ENCODE peak calls at places on chromosomes 6 and 20, in seven cellular contexts. J is HCT116, C is HL-60, H is breast epithelium, V is prostate gland, Y is stomach, L is K562. F is an unnamed sample.

GRCh38 chr20:42895062-42895461 is 294.6 kb downstream of the PTPRT start:
- DNase-seq in J (no peak), C (no peak), H (no peak), V (no peak), Y (no peak), L (no peak), F (no peak)

GRCh38 chr6:170037541-170038250 is 253.2 kb downstream of the DLL1 start:
- DNase-seq in J (no peak), C (no peak), H (peak; percentile 28), V (no peak), Y (peak; percentile 31), L (no peak), F (no peak)

GRCh38 chr20:3318226-3318884 is 79.4 kb upstream of the SLC4A11 start:
- DNase-seq in J (no peak), C (no peak), H (no peak), V (no peak), Y (no peak), L (no peak), F (no peak)

GRCh38 chr6:52576392-52577021 is 353 bp downstream of the TRAM2 start:
- DNase-seq in J (peak; percentile 65), C (peak; percentile 33), H (peak; percentile 56), V (no peak), Y (peak; percentile 54), L (peak; percentile 78), F (no peak)

GRCh38 chr6:104688283-104688969 is 171.3 kb downstream of the HACE1 start:
- DNase-seq in J (no peak), C (no peak), H (no peak), V (no peak), Y (no peak), L (no peak), F (no peak)

GRCh38 chr6:85637579-85637978 is 5.1 kb downstream of the SYNCRIP start:
- DNase-seq in J (no peak), C (no peak), H (no peak), V (no peak), Y (no peak), L (no peak), F (no peak)

GRCh38 chr6:87482382-87482781 is 9.6 kb downstream of the SLC35A1 start:
- DNase-seq in J (no peak), C (peak; percentile 80), H (no peak), V (no peak), Y (no peak), L (no peak), F (no peak)

GRCh38 chr6:1759877-1760276 is 150.2 kb downstream of the FOXC1 start:
- DNase-seq in J (no peak), C (no peak), H (no peak), V (no peak), Y (no peak), L (no peak), F (no peak)

GRCh38 chr6:144062757-144063156 is 32.6 kb downstream of the SF3B5 start:
- DNase-seq in J (no peak), C (no peak), H (no peak), V (no peak), Y (no peak), L (no peak), F (no peak)

GRCh38 chr6:38337819-38338465 is 301.8 kb downstream of the BTBD9 start:
- DNase-seq in J (peak; percentile 55), C (no peak), H (no peak), V (no peak), Y (no peak), L (no peak), F (no peak)

GRCh38 chr6:18845891-18846290 is 458.7 kb downstream of the RNF144B start:
- DNase-seq in J (no peak), C (no peak), H (no peak), V (no peak), Y (no peak), L (no peak), F (no peak)

GRCh38 chr20:44218441-44218840 is 7.9 kb upstream of the OSER1 start:
- DNase-seq in J (no peak), C (no peak), H (no peak), V (no peak), Y (no peak), L (no peak), F (no peak)

GRCh38 chr20:44217342-44218092 is 6.9 kb upstream of the OSER1 start:
- DNase-seq in J (peak; percentile 65), C (no peak), H (peak; percentile 58), V (peak; percentile 74), Y (peak; percentile 81), L (peak; percentile 64), F (no peak)

GRCh38 chr20:44221368-44221767 is 10.8 kb upstream of the OSER1 start:
- DNase-seq in J (no peak), C (no peak), H (no peak), V (no peak), Y (no peak), L (no peak), F (no peak)

GRCh38 chr20:44219791-44220190 is 9.2 kb upstream of the OSER1 start:
- DNase-seq in J (no peak), C (no peak), H (no peak), V (no peak), Y (no peak), L (no peak), F (no peak)

DNA sequence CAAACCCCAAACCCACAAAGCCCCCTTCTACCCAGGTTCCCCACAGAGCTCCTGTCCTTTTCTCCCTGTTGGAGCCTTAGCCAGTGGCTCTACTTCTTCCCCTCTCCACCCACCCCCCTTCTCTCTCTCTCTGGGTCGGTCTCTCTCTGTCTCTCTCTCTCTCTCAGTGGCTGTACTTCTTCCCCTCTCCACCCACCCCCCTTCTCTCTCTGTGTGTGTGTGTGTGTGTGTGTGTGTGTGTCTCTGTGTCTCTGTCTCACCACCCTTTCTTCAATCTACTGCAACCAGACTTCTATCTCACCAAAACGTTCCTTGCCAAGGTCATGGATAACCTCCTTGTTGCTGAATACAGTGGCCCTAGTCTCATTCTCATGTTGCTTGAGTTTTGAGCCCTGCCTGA is 8.7 kb upstream of the OSER1 start:
- DNase-seq in J (no peak), C (no peak), H (no peak), V (no peak), Y (no peak), L (no peak), F (no peak)
- H3K27ac ChIP-seq in J (no peak overlapping the region), C (no peak overlapping the region), H (no peak overlapping the region), V (no peak overlapping the region), Y (no peak overlapping the region), L (no peak overlapping the region), F (no peak overlapping the region)

GRCh38 chr6:106083618-106084017 is 2.5 kb upstream of the PRDM1 start:
- DNase-seq in J (no peak), C (no peak), H (no peak), V (no peak), Y (no peak), L (no peak), F (no peak)

GRCh38 chr6:106084973-106085686 is 1.0 kb upstream of the PRDM1 start:
- DNase-seq in J (no peak), C (no peak), H (no peak), V (no peak), Y (no peak), L (no peak), F (no peak)

GRCh38 chr6:106085687-106085983 is 501 bp upstream of the PRDM1 start:
- DNase-seq in J (no peak), C (peak; percentile 33), H (no peak), V (no peak), Y (no peak), L (no peak), F (no peak)

GRCh38 chr6:106082735-106083398 is 3.3 kb upstream of the PRDM1 start:
- DNase-seq in J (no peak), C (no peak), H (no peak), V (no peak), Y (no peak), L (no peak), F (no peak)

DNA sequence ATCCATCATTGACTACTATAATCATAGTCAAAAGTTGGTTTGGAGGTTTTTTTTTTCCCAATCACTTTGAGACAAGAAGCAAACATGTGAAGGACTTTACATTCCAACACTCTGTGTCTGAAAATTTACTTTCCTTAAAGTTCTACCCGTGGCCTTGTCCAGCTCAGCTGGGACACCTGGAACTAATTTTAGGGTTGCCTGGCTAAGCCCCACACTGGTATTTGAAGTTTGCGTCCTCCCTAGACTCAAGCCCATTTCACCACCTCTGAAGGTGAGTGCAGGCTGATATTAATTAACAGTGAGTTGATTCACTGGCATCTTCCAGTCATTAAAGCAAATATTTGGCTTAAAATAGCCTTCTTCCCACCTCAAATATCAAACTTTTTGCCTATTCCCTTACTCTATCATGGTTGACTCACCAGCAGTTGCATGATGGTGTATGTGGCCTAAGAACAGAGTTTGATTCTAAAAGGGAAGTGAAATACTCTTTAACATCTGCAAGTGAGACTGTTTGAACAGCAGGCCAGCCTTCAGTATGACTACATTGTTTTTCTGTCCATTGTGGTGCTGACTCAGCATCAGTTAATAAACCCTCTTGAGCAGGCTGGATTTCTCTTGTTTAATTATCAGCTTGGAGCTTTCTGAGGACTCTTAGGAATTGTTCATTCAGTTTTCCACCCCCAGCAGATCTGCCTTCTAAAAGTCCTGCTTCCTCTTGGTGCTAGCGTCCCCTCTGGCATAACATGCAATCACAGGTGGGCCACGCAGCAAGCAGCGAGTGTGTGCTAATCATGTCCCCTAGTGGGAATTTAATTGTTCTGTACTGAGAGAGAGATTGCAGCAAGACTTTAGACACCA is 1.8 kb upstream of the PRDM1 start:
- DNase-seq in J (peak; percentile 72), C (peak; percentile 87), H (no peak), V (no peak), Y (no peak), L (peak; percentile 33), F (no peak)
- TF ChIP-seq CTCF in J (peak; percentile 98), C (peak; percentile 35), H (peak; percentile 33), V (peak; percentile 18), Y (peak; percentile 47), L (peak; percentile 99), F (no peak)

DNA sequence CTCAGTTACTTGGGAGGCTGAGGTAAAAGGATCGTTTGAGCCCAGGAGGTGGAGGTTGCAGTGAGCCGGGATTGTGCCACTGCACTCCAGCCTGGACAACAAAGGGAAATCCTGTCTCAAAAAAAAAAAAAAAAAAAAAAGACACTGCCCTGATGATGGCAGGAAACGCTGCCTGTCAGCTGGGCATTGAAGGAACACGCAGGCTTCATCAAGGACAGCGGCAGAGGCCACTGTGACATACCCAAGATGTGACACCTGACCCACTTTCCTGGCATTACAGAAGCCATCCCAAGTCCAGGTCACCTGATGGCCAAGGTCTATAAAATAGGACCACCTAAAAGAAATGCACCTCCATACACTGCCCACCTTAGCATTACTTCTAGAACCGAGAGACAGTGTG is 75.9 kb downstream of the RIPOR3 start:
- DNase-seq in J (no peak), C (no peak), H (no peak), V (no peak), Y (no peak), L (no peak), F (no peak)
- TF ChIP-seq POLR2AphosphoS5 in J (no peak), C (no peak), H (no peak), V (no peak), Y (no peak), L (no peak), F (no peak)

DNA sequence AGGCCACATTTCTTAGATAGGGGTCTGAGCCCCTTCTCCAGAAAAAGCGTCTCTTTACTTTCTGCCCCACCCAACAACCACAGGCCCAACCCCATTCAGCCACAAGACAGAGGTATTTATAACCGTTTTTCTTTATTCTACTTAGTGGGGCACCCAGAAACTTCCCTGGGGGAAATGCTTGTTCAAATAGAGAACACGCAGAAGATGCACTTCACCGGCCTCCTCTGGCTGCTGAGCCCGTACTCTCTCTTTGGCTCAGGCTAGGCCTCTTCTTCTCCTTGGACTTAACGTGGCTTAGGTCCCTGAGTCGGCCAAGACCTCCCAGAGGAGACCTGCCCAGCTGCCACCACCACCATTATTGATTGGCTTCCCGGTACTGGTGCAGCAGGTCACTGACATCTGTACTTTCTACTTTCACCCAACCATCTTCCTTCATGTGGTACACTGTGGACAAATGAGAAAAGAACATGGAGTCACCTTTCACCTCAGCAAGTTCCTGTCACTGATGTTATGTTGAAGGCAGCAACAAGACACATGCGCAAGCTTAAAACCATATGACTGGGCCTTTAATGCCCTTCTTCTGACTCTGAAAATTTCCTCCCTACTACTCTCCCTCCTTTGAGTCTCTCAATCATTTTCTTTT is 2.2 kb upstream of the TAP2 start:
- DNase-seq in J (no peak), C (no peak), H (no peak), V (no peak), Y (no peak), L (no peak), F (no peak)
- H3K27ac ChIP-seq in J (no peak overlapping the region), C (no peak overlapping the region), H (no peak overlapping the region), V (no peak overlapping the region), Y (peak overlapping the region; percentile 34), L (no peak overlapping the region), F (peak overlapping the region; percentile 25)